ENCODE peak calls at places on chromosomes 16 and 17, in nine cellular contexts. U, Q, A, X, N, C, G, I and P are unnamed samples.
A peak's percentile ranks its signal among the peaks of the same experiment; 100 is the strongest.

GRCh38 chr17:80531400-80531799 is 13.2 kb upstream of the RPTOR start:
- DNase-seq in X (no peak), G (no peak), U (no peak), Q (no peak), C (no peak), N (no peak), A (no peak), I (no peak), P (no peak)

GRCh38 chr17:44637066-44637465 is 19.2 kb upstream of the MEIOC start:
- DNase-seq in N (no peak), U (no peak), C (no peak), X (no peak), G (no peak), I (no peak), Q (no peak), A (no peak), P (no peak)

GRCh38 chr17:65417406-65418221 is 143.8 kb downstream of the AXIN2 start:
- DNase-seq in U (no peak), C (no peak), N (no peak), G (no peak), A (no peak), Q (no peak), I (no peak), X (no peak), P (no peak)

GRCh38 chr17:69175812-69176517 is 34.3 kb upstream of the ABCA6 start:
- DNase-seq in N (peak; percentile 46), X (no peak), U (no peak), I (peak; percentile 91), C (peak; percentile 24), Q (no peak), A (no peak), G (no peak), P (no peak)

GRCh38 chr17:28364665-28365363 is at the start of gene SEBOX:
- DNase-seq in X (no peak), U (no peak), A (no peak), Q (no peak), I (no peak), C (no peak), G (no peak), N (no peak), P (no peak)

GRCh38 chr16:83458612-83459011 is 349.2 kb upstream of the HSBP1 start:
- DNase-seq in A (no peak), C (no peak), N (peak; percentile 57), G (no peak), Q (no peak), I (peak; percentile 67), U (no peak), X (no peak), P (no peak)

GRCh38 chr17:79009397-79010303 is at the start of gene CANT1:
- DNase-seq in Q (no peak), G (peak; percentile 75), I (peak; percentile 85), U (peak; percentile 93), N (peak; percentile 90), X (peak; percentile 93), C (peak; percentile 90), A (peak; percentile 15), P (peak; percentile 95)

GRCh38 chr17:75486151-75486550 is 29.2 kb downstream of the CASKIN2 start:
- DNase-seq in G (no peak), C (no peak), Q (no peak), A (no peak), I (no peak), X (no peak), U (no peak), N (no peak), P (peak; percentile 34)

GRCh38 chr17:83180264-83180995 is 101.0 kb downstream of the METRNL start:
- DNase-seq in N (no peak), I (no peak), A (no peak), U (peak; percentile 54), Q (no peak), X (no peak), C (no peak), G (no peak), P (peak; percentile 37)

GRCh38 chr17:42679492-42680330 is 1.9 kb downstream of the CCR10 start:
- DNase-seq in Q (no peak), U (peak; percentile 86), N (peak; percentile 63), X (peak; percentile 92), I (peak; percentile 83), A (peak; percentile 38), C (peak; percentile 95), G (peak; percentile 63), P (peak; percentile 97)

GRCh38 chr16:2370725-2371124 is 30.2 kb upstream of the ABCA3 start:
- DNase-seq in N (no peak), U (no peak), G (no peak), Q (no peak), A (no peak), C (peak; percentile 11), I (no peak), X (no peak), P (no peak)

GRCh38 chr17:8091033-8091687 is 3.6 kb upstream of the ALOX12B start:
- DNase-seq in G (no peak), N (no peak), C (no peak), X (no peak), A (no peak), U (no peak), I (no peak), Q (no peak), P (no peak)

GRCh38 chr17:4947411-4948165 is 742 bp downstream of the PFN1 start:
- DNase-seq in I (peak; percentile 71), A (no peak), G (peak; percentile 59), C (peak; percentile 44), N (no peak), U (no peak), X (peak; percentile 81), Q (no peak), P (peak; percentile 85)

GRCh38 chr17:68711858-68712257 is 110.7 kb upstream of the FAM20A start:
- DNase-seq in A (no peak), N (no peak), I (peak; percentile 26), G (no peak), U (no peak), Q (no peak), X (no peak), C (no peak), P (no peak)

GRCh38 chr17:82394296-82394695 is 22.7 kb downstream of the UTS2R start:
- DNase-seq in U (no peak), N (no peak), I (no peak), C (no peak), Q (no peak), A (no peak), G (no peak), X (no peak), P (no peak)

GRCh38 chr16:53530046-53530445 is 27.0 kb upstream of the AKTIP start:
- DNase-seq in X (no peak), A (no peak), I (no peak), Q (no peak), U (no peak), C (no peak), N (no peak), G (no peak), P (no peak)

GRCh38 chr17:30239089-30239462 is 3.6 kb upstream of the SLC6A4 start:
- DNase-seq in N (no peak), U (no peak), I (no peak), Q (no peak), A (no peak), G (no peak), X (no peak), C (no peak), P (peak; percentile 51)

GRCh38 chr16:21277927-21278706 is at the start of gene CRYM:
- DNase-seq in A (no peak), C (peak; percentile 83), G (peak; percentile 20), Q (no peak), U (peak; percentile 78), N (peak; percentile 35), X (peak; percentile 88), I (peak; percentile 22), P (peak; percentile 92)

GRCh38 chr17:36722121-36722902 is 120.9 kb downstream of the MRM1 start:
- DNase-seq in X (peak; percentile 85), U (no peak), A (peak; percentile 52), G (peak; percentile 54), Q (no peak), N (no peak), C (peak; percentile 58), I (peak; percentile 28), P (peak; percentile 90)

GRCh38 chr16:12496866-12497265 is 306.8 kb downstream of the CPPED1 start:
- DNase-seq in I (no peak), U (no peak), G (no peak), C (no peak), A (no peak), Q (no peak), X (no peak), N (no peak), P (no peak)